ENCODE peak calls at places on chromosomes 3 and 15, in eight cellular contexts. B is activated CD8-positive, alpha-beta memory T cell treated with anti-CD3 and anti-CD28 coated beads, Interleukin-2, amount 50 U/mL, for 4 hours; M is NCI-H1105 treated with DMSO at 0.1 percent for 48 hours; N is heart left ventricle; J is stimulated activated CD8-positive, alpha-beta memory T cell treated with anti-CD3 and anti-CD28 coated beads, Interleukin-12 subunit alpha, Interleukin-12 subunit beta, amount 100 ng/mL, for 4 hours; I is stimulated activated CD4-positive, alpha-beta T cell treated with anti-CD3 and anti-CD28 coated beads, Interleukin-4, amount 100 ng/mL, for 4 hours; G is ELR; R is cardiac muscle cell. X is an unnamed sample.

GRCh38 chr15:65638681-65639089 is 16.9 kb downstream of the SLC24A1 start:
- DNase-seq in J (no peak), N (no peak), G (peak; percentile 80), R (peak; percentile 87), I (no peak), M (peak; percentile 78), B (no peak), X (no peak)

GRCh38 chr15:72964135-72964534 is 88.1 kb upstream of the NEO1 start:
- DNase-seq in M (no peak), J (no peak), N (no peak), R (no peak), B (no peak), G (no peak), I (no peak), X (no peak)

GRCh38 chr15:42165081-42165480 is 8.6 kb upstream of the PLA2G4F start:
- DNase-seq in I (no peak), G (peak; percentile 47), M (no peak), R (peak; percentile 10), J (no peak), B (no peak), N (no peak), X (no peak)

GRCh38 chr3:64140651-64141050 is 84.6 kb downstream of the PRICKLE2 start:
- DNase-seq in M (no peak), N (no peak), R (no peak), B (no peak), I (no peak), G (no peak), J (no peak), X (no peak)

GRCh38 chr3:170869240-170869592 is 779 bp downstream of the RPL22L1 start:
- DNase-seq in R (peak; percentile 9), M (no peak), J (no peak), I (no peak), G (peak; percentile 26), B (no peak), N (no peak), X (no peak)

GRCh38 chr15:29124581-29125381 is 144.8 kb downstream of the NSMCE3 start:
- DNase-seq in M (no peak), R (peak; percentile 9), N (peak; percentile 14), B (no peak), G (peak; percentile 35), I (no peak), J (no peak), X (no peak)

GRCh38 chr3:53073553-53074365 is 27.9 kb upstream of the SFMBT1 start:
- DNase-seq in M (no peak), R (no peak), G (no peak), N (no peak), I (no peak), J (no peak), B (no peak), X (no peak)

GRCh38 chr15:34892963-34893591 is 76.5 kb downstream of the AQR start:
- DNase-seq in B (no peak), N (no peak), M (no peak), G (no peak), R (no peak), I (no peak), J (no peak), X (no peak)

GRCh38 chr3:33042668-33043067 is 54.3 kb downstream of the GLB1 start:
- DNase-seq in J (no peak), N (no peak), I (no peak), B (no peak), R (no peak), G (no peak), M (no peak), X (peak; percentile 32)

GRCh38 chr3:63964287-63965073 is 52.3 kb upstream of the SCAANT1 start:
- DNase-seq in I (no peak), N (no peak), J (no peak), M (peak; percentile 78), B (no peak), G (no peak), R (no peak), X (peak; percentile 61)

GRCh38 chr3:45258317-45258716 is 32.2 kb upstream of the TMEM158 start:
- DNase-seq in M (no peak), I (no peak), R (peak; percentile 3), G (no peak), B (no peak), N (no peak), J (no peak), X (no peak)

GRCh38 chr3:194140520-194141414 is 4.8 kb downstream of the HES1 start:
- DNase-seq in N (peak; percentile 70), J (no peak), B (peak; percentile 23), M (peak; percentile 59), R (peak; percentile 73), G (peak; percentile 78), I (no peak), X (peak; percentile 54)

GRCh38 chr3:53721187-53721946 is 124.9 kb downstream of the CHDH start:
- DNase-seq in G (peak; percentile 53), N (no peak), R (no peak), J (no peak), M (no peak), B (no peak), I (no peak), X (no peak)

GRCh38 chr3:32586361-32586760 is 15.7 kb upstream of the DYNC1LI1 start:
- DNase-seq in M (no peak), N (no peak), R (no peak), B (no peak), G (no peak), I (no peak), J (no peak), X (no peak)

GRCh38 chr3:73685061-73685460 is 60.3 kb upstream of the PDZRN3 start:
- DNase-seq in J (no peak), B (no peak), N (no peak), M (peak; percentile 79), R (no peak), I (no peak), G (no peak), X (no peak)

GRCh38 chr3:196499061-196499460 is 4.5 kb downstream of the RNF168 start:
- DNase-seq in M (no peak), G (peak; percentile 79), B (no peak), N (peak; percentile 52), I (no peak), R (peak; percentile 41), J (no peak), X (no peak)

GRCh38 chr3:109707642-109708041 is 370.3 kb upstream of the DPPA4 start:
- DNase-seq in G (peak; percentile 41), M (no peak), N (no peak), J (no peak), I (no peak), B (no peak), R (no peak), X (no peak)

GRCh38 chr3:153284282-153284938 is 122.4 kb downstream of the RAP2B start:
- DNase-seq in M (no peak), R (peak; percentile 92), N (peak; percentile 48), J (peak; percentile 8), G (peak; percentile 92), B (peak; percentile 33), I (peak; percentile 46), X (no peak)

GRCh38 chr3:141487419-141488345 is 855 bp downstream of the RASA2 start:
- DNase-seq in J (peak; percentile 59), M (peak; percentile 94), B (peak; percentile 71), R (peak; percentile 64), N (peak; percentile 74), G (peak; percentile 82), I (peak; percentile 74), X (peak; percentile 94)

GRCh38 chr3:184584001-184584891 is 22.7 kb downstream of the EPHB3 start:
- DNase-seq in G (no peak), B (no peak), I (no peak), M (peak; percentile 13), N (peak; percentile 29), J (no peak), R (no peak), X (no peak)

GRCh38 chr3:48412375-48413001 is 17.4 kb downstream of the PLXNB1 start:
- DNase-seq in M (no peak), J (no peak), B (no peak), G (no peak), R (no peak), I (no peak), N (peak; percentile 23), X (peak; percentile 59)

GRCh38 chr15:47184405-47185221 is 532.7 kb upstream of the SEMA6D start:
- DNase-seq in G (no peak), J (no peak), N (peak; percentile 27), M (peak; percentile 75), I (no peak), R (peak; percentile 13), B (no peak), X (peak; percentile 84)

GRCh38 chr3:11954312-11954934 is 49.8 kb upstream of the SYN2 start:
- DNase-seq in G (no peak), I (no peak), N (no peak), B (no peak), R (peak; percentile 6), M (peak; percentile 47), J (no peak), X (no peak)

GRCh38 chr3:13037458-13038117 is 35.6 kb downstream of the IQSEC1 start:
- DNase-seq in M (no peak), N (no peak), J (no peak), G (peak; percentile 20), R (no peak), I (no peak), B (no peak), X (no peak)

GRCh38 chr15:91948001-91948608 is 94.6 kb downstream of the SLCO3A1 start:
- DNase-seq in B (no peak), N (peak; percentile 61), M (no peak), J (no peak), G (peak; percentile 12), R (peak; percentile 62), I (no peak), X (no peak)

GRCh38 chr3:168065569-168065968 is 30.2 kb downstream of the GOLIM4 start:
- DNase-seq in G (no peak), N (no peak), M (no peak), R (no peak), B (no peak), I (no peak), J (no peak), X (no peak)

GRCh38 chr3:197124713-197125112 is 95.1 kb upstream of the MELTF start:
- DNase-seq in G (no peak), B (no peak), R (peak; percentile 41), M (no peak), N (no peak), I (no peak), J (no peak), X (no peak)

GRCh38 chr15:31223478-31224350 is 102.9 kb upstream of the KLF13 start:
- DNase-seq in J (no peak), R (no peak), B (no peak), N (no peak), I (no peak), G (no peak), M (no peak), X (peak; percentile 84)

GRCh38 chr3:69182588-69183299 is 60.3 kb upstream of the LMOD3 start:
- DNase-seq in R (peak; percentile 87), G (peak; percentile 89), B (no peak), I (no peak), J (no peak), N (peak; percentile 32), M (no peak), X (no peak)

X was measured in upper lobe of left lung.